ENCODE peak calls at places on chromosomes 3 and 15, in seven cellular contexts. One of them, this sample, is unnamed.

GRCh38 chr15:92681141-92681622 is 25.6 kb upstream of the FAM174B start:
- DNase-seq in HepG2: no peak
- DNase-seq in vagina: no peak
- DNase-seq in breast epithelium: no peak
- DNase-seq in spleen: no peak
- DNase-seq in transverse colon: peak
- DNase-seq in suprapubic skin: no peak
- DNase-seq in this sample: no peak

GRCh38 chr15:52360229-52361203 is 64.9 kb upstream of the MYO5C start:
- DNase-seq in HepG2: no peak
- DNase-seq in vagina: no peak
- DNase-seq in breast epithelium: no peak
- DNase-seq in spleen: no peak
- DNase-seq in transverse colon: no peak
- DNase-seq in suprapubic skin: no peak
- DNase-seq in this sample: no peak

GRCh38 chr3:157129782-157130137 is 30.2 kb downstream of the CCNL1 start:
- DNase-seq in HepG2: no peak
- DNase-seq in vagina: no peak
- DNase-seq in breast epithelium: no peak
- DNase-seq in spleen: no peak
- DNase-seq in transverse colon: peak
- DNase-seq in suprapubic skin: no peak
- DNase-seq in this sample: peak

GRCh38 chr3:158106773-158107461 is 697 bp upstream of the SHOX2 start:
- DNase-seq in HepG2: no peak
- DNase-seq in vagina: no peak
- DNase-seq in breast epithelium: no peak
- DNase-seq in spleen: peak
- DNase-seq in transverse colon: no peak
- DNase-seq in suprapubic skin: no peak
- DNase-seq in this sample: no peak

GRCh38 chr15:26051771-26052685 is 188.9 kb upstream of the ATP10A start:
- DNase-seq in HepG2: no peak
- DNase-seq in vagina: no peak
- DNase-seq in breast epithelium: no peak
- DNase-seq in spleen: no peak
- DNase-seq in transverse colon: peak
- DNase-seq in suprapubic skin: no peak
- DNase-seq in this sample: no peak

GRCh38 chr15:58701376-58701775 is 48.1 kb downstream of the ADAM10 start:
- DNase-seq in HepG2: no peak
- DNase-seq in vagina: no peak
- DNase-seq in breast epithelium: no peak
- DNase-seq in spleen: no peak
- DNase-seq in transverse colon: no peak
- DNase-seq in suprapubic skin: no peak
- DNase-seq in this sample: no peak

GRCh38 chr15:51269496-51269895 is 68.9 kb downstream of the CYP19A1 start:
- DNase-seq in HepG2: no peak
- DNase-seq in vagina: no peak
- DNase-seq in breast epithelium: no peak
- DNase-seq in spleen: no peak
- DNase-seq in transverse colon: no peak
- DNase-seq in suprapubic skin: no peak
- DNase-seq in this sample: no peak

GRCh38 chr3:177820683-177821316 is 623.5 kb upstream of the TBL1XR1 start:
- DNase-seq in HepG2: no peak
- DNase-seq in vagina: no peak
- DNase-seq in breast epithelium: no peak
- DNase-seq in spleen: no peak
- DNase-seq in transverse colon: no peak
- DNase-seq in suprapubic skin: no peak
- DNase-seq in this sample: no peak

GRCh38 chr3:106534206-106534605 is 665.4 kb upstream of the CBLB start:
- DNase-seq in HepG2: no peak
- DNase-seq in vagina: no peak
- DNase-seq in breast epithelium: no peak
- DNase-seq in spleen: peak
- DNase-seq in transverse colon: peak
- DNase-seq in suprapubic skin: no peak
- DNase-seq in this sample: no peak

GRCh38 chr3:46538803-46539442 is 27.2 kb downstream of the LRRC2 start:
- DNase-seq in HepG2: no peak
- DNase-seq in vagina: no peak
- DNase-seq in breast epithelium: no peak
- DNase-seq in spleen: peak
- DNase-seq in transverse colon: peak
- DNase-seq in suprapubic skin: peak
- DNase-seq in this sample: peak

GRCh38 chr15:63308947-63309346 is 31.5 kb downstream of the APH1B start:
- DNase-seq in HepG2: no peak
- DNase-seq in vagina: no peak
- DNase-seq in breast epithelium: no peak
- DNase-seq in spleen: no peak
- DNase-seq in transverse colon: no peak
- DNase-seq in suprapubic skin: no peak
- DNase-seq in this sample: no peak

GRCh38 chr3:49804141-49805041 is 1.3 kb downstream of the INKA1 start:
- DNase-seq in HepG2: no peak
- DNase-seq in vagina: no peak
- DNase-seq in breast epithelium: no peak
- DNase-seq in spleen: peak
- DNase-seq in transverse colon: no peak
- DNase-seq in suprapubic skin: no peak
- DNase-seq in this sample: no peak

GRCh38 chr3:27326211-27326948 is 42.8 kb downstream of the NEK10 start:
- DNase-seq in HepG2: no peak
- DNase-seq in vagina: no peak
- DNase-seq in breast epithelium: no peak
- DNase-seq in spleen: no peak
- DNase-seq in transverse colon: peak
- DNase-seq in suprapubic skin: no peak
- DNase-seq in this sample: no peak

GRCh38 chr3:156812521-156813335 is 13.4 kb upstream of the LEKR1 start:
- DNase-seq in HepG2: peak
- DNase-seq in vagina: no peak
- DNase-seq in breast epithelium: no peak
- DNase-seq in spleen: no peak
- DNase-seq in transverse colon: no peak
- DNase-seq in suprapubic skin: no peak
- DNase-seq in this sample: no peak

GRCh38 chr15:85742186-85742751 is 52.5 kb downstream of the KLHL25 start:
- DNase-seq in HepG2: no peak
- DNase-seq in vagina: no peak
- DNase-seq in breast epithelium: no peak
- DNase-seq in spleen: peak
- DNase-seq in transverse colon: no peak
- DNase-seq in suprapubic skin: no peak
- DNase-seq in this sample: no peak

GRCh38 chr3:156840826-156841689 is 14.9 kb downstream of the LEKR1 start:
- DNase-seq in HepG2: no peak
- DNase-seq in vagina: no peak
- DNase-seq in breast epithelium: no peak
- DNase-seq in spleen: no peak
- DNase-seq in transverse colon: no peak
- DNase-seq in suprapubic skin: no peak
- DNase-seq in this sample: no peak

GRCh38 chr15:38080651-38081271 is 146.3 kb downstream of the TMCO5A start:
- DNase-seq in HepG2: no peak
- DNase-seq in vagina: no peak
- DNase-seq in breast epithelium: no peak
- DNase-seq in spleen: no peak
- DNase-seq in transverse colon: no peak
- DNase-seq in suprapubic skin: no peak
- DNase-seq in this sample: no peak

GRCh38 chr3:146896711-146897110 is 291.6 kb upstream of the PLSCR5 start:
- DNase-seq in HepG2: no peak
- DNase-seq in vagina: no peak
- DNase-seq in breast epithelium: no peak
- DNase-seq in spleen: no peak
- DNase-seq in transverse colon: no peak
- DNase-seq in suprapubic skin: no peak
- DNase-seq in this sample: no peak

GRCh38 chr15:57560976-57561711 is 30.6 kb upstream of the MYZAP start:
- DNase-seq in HepG2: peak
- DNase-seq in vagina: no peak
- DNase-seq in breast epithelium: peak
- DNase-seq in spleen: peak
- DNase-seq in transverse colon: peak
- DNase-seq in suprapubic skin: peak
- DNase-seq in this sample: peak
- TF ChIP-seq POLR2AphosphoS5 in HepG2: no peak
- TF ChIP-seq POLR2AphosphoS5 in vagina: no peak
- TF ChIP-seq POLR2AphosphoS5 in breast epithelium: no peak
- TF ChIP-seq POLR2AphosphoS5 in spleen: no peak
- TF ChIP-seq POLR2AphosphoS5 in transverse colon: no peak
- TF ChIP-seq POLR2AphosphoS5 in suprapubic skin: no peak
- TF ChIP-seq POLR2AphosphoS5 in this sample: no peak

GRCh38 chr3:142595581-142595950 is 627 bp upstream of the PLS1 start:
- DNase-seq in HepG2: peak
- DNase-seq in vagina: no peak
- DNase-seq in breast epithelium: no peak
- DNase-seq in spleen: no peak
- DNase-seq in transverse colon: no peak
- DNase-seq in suprapubic skin: no peak
- DNase-seq in this sample: no peak

GRCh38 chr3:142597898-142598297 is 1.7 kb downstream of the PLS1 start:
- DNase-seq in HepG2: no peak
- DNase-seq in vagina: no peak
- DNase-seq in breast epithelium: no peak
- DNase-seq in spleen: no peak
- DNase-seq in transverse colon: peak
- DNase-seq in suprapubic skin: no peak
- DNase-seq in this sample: no peak

GRCh38 chr3:142596726-142597088 is 514 bp downstream of the PLS1 start:
- DNase-seq in HepG2: no peak
- DNase-seq in vagina: no peak
- DNase-seq in breast epithelium: no peak
- DNase-seq in spleen: no peak
- DNase-seq in transverse colon: no peak
- DNase-seq in suprapubic skin: no peak
- DNase-seq in this sample: no peak

GRCh38 chr3:142595141-142595540 is 1.1 kb upstream of the PLS1 start:
- DNase-seq in HepG2: no peak
- DNase-seq in vagina: no peak
- DNase-seq in breast epithelium: no peak
- DNase-seq in spleen: no peak
- DNase-seq in transverse colon: no peak
- DNase-seq in suprapubic skin: no peak
- DNase-seq in this sample: no peak

DNA sequence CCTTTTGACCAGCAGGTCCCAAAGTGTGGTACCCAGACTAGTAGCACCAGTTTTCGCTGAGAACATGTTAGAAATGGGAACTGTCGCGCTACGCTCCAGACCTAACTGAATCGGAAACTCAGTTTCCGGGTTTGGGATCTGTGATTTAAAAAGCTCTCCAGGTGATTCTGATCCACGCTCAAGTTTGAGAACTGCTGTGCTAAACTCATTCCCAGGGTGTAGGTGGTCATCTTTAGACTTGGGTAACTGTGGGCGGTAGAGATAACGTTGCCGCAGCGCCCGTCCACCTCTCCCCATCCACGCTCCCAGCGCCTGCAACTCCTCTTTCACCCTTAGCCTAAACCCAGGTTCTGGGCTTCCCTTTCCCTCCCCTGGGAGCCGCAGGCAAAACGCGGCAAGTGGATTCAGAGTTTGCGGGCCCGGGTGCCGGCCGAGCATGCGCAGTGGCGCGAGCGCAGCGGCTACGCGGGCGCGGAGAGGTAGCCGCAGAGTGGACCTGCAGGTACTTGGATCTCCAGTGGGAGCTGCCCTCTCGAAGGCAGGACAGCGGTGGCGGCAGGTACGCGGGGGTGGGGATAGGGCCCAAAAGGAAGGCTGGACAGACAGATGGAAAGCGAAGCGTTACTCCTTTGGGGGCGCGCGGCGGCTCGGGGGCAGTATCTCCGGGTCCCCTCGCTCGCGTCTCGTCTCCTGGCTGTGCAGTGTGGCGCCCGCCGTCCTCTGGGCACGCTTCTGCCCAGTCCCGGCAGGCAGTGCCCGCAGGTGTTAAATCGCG is at the start of gene PLS1:
- DNase-seq in HepG2: peak
- DNase-seq in vagina: no peak
- DNase-seq in breast epithelium: peak
- DNase-seq in spleen: peak
- DNase-seq in transverse colon: peak
- DNase-seq in suprapubic skin: peak
- DNase-seq in this sample: peak
- TF ChIP-seq POLR2A in HepG2: peak
- TF ChIP-seq POLR2A in vagina: no peak
- TF ChIP-seq POLR2A in breast epithelium: no peak
- TF ChIP-seq POLR2A in spleen: no peak
- TF ChIP-seq POLR2A in transverse colon: peak
- TF ChIP-seq POLR2A in suprapubic skin: no peak
- TF ChIP-seq POLR2A in this sample: no peak

DNA sequence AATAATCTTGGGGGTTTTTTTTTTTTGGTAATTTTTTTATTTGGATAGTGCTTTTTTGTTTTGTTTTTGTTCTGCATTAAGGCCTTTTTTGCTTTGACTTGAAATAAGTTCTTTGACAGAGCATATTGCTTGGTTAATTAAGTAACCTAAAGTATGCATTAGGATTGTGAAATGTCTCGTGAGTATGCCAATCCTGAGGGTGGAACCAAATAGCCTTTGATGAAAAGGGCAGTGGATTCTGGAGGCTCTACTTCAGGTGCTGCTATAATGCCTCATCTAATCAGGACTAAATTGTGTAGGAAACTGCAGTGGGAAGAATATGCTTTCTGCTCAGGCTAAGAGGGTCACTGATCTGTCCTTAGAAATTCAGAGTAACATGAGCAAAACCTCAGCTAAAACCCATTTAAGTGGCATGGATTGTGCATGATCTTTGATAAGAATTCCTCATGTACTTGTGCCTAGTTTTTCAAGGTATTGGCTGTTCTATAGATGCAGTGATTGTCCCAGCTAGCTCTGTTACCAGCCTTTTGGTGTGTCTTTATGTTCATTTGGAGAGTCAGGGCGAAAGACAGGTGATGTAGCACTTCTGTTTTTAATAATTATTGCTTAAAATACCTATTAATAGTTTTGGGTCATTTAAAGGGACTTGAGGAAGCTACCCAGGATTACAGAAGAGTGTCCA is 15.4 kb downstream of the CDV3 start:
- DNase-seq in HepG2: no peak
- DNase-seq in vagina: no peak
- DNase-seq in breast epithelium: no peak
- DNase-seq in spleen: no peak
- DNase-seq in transverse colon: no peak
- DNase-seq in suprapubic skin: no peak
- DNase-seq in this sample: no peak
- TF ChIP-seq POLR2AphosphoS5 in HepG2: no peak
- TF ChIP-seq POLR2AphosphoS5 in vagina: no peak
- TF ChIP-seq POLR2AphosphoS5 in breast epithelium: no peak
- TF ChIP-seq POLR2AphosphoS5 in spleen: no peak
- TF ChIP-seq POLR2AphosphoS5 in transverse colon: no peak
- TF ChIP-seq POLR2AphosphoS5 in suprapubic skin: no peak
- TF ChIP-seq POLR2AphosphoS5 in this sample: no peak

DNA sequence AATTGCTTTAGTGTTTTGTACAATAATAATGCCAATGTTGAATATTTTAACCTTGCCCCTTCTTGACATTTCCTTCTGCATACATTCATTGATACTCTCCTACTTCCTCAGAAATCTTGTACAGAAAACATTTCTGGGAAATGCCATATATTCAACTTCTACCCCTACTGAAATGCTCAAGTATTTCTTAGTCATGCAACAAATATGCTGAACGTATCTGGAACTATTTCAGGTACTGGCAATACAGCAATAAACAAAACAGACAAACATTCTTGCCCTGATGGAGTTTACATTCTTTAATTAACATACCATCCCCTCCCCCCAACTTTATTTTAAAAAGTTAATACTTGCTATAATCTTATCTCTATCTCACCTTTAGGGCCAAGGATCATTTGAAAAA is 147.2 kb downstream of the STAG1 start:
- DNase-seq in HepG2: no peak
- DNase-seq in vagina: no peak
- DNase-seq in breast epithelium: no peak
- DNase-seq in spleen: no peak
- DNase-seq in transverse colon: no peak
- DNase-seq in suprapubic skin: no peak
- DNase-seq in this sample: no peak
- TF ChIP-seq POLR2A in HepG2: no peak
- TF ChIP-seq POLR2A in vagina: no peak
- TF ChIP-seq POLR2A in breast epithelium: no peak
- TF ChIP-seq POLR2A in spleen: no peak
- TF ChIP-seq POLR2A in transverse colon: no peak
- TF ChIP-seq POLR2A in suprapubic skin: no peak
- TF ChIP-seq POLR2A in this sample: no peak

This sample was measured in stomach.